ENCODE peak calls at places on chromosomes 1 and 21, in nine cellular contexts. One of them, this sample, is unnamed.

GRCh38 chr1:86551305-86551704 is 4.4 kb downstream of the CLCA4 start:
- DNase-seq in HEK293T: no peak
- DNase-seq in esophagus squamous epithelium: no peak
- DNase-seq in activated CD4-positive, CD25-positive, alpha-beta regulatory T cell treated with anti-CD3 and anti-CD28 coated beads, Interleukin-2, amount 50 U/mL, for 16 hours: no peak
- DNase-seq in right lobe of liver: no peak
- DNase-seq in ecto neural progenitor cell: no peak
- DNase-seq in AG20443: no peak
- DNase-seq in RWPE1: no peak
- DNase-seq in stimulated activated CD4-positive, alpha-beta T cell treated with anti-CD3 and anti-CD28 coated beads, Interleukin-4, amount 100 ng/mL, for 1 hour: no peak
- DNase-seq in this sample: no peak

GRCh38 chr1:224784606-224785328 is 144.7 kb upstream of the DNAH14 start:
- DNase-seq in HEK293T: no peak
- DNase-seq in esophagus squamous epithelium: no peak
- DNase-seq in activated CD4-positive, CD25-positive, alpha-beta regulatory T cell treated with anti-CD3 and anti-CD28 coated beads, Interleukin-2, amount 50 U/mL, for 16 hours: no peak
- DNase-seq in right lobe of liver: no peak
- DNase-seq in ecto neural progenitor cell: no peak
- DNase-seq in AG20443: peak; percentile 78
- DNase-seq in RWPE1: no peak
- DNase-seq in stimulated activated CD4-positive, alpha-beta T cell treated with anti-CD3 and anti-CD28 coated beads, Interleukin-4, amount 100 ng/mL, for 1 hour: no peak
- DNase-seq in this sample: no peak

GRCh38 chr1:179953974-179954493 is 576 bp upstream of the CEP350 start:
- DNase-seq in HEK293T: peak; percentile 46
- DNase-seq in esophagus squamous epithelium: no peak
- DNase-seq in activated CD4-positive, CD25-positive, alpha-beta regulatory T cell treated with anti-CD3 and anti-CD28 coated beads, Interleukin-2, amount 50 U/mL, for 16 hours: no peak
- DNase-seq in right lobe of liver: no peak
- DNase-seq in ecto neural progenitor cell: no peak
- DNase-seq in AG20443: peak; percentile 24
- DNase-seq in RWPE1: no peak
- DNase-seq in stimulated activated CD4-positive, alpha-beta T cell treated with anti-CD3 and anti-CD28 coated beads, Interleukin-4, amount 100 ng/mL, for 1 hour: peak; percentile 42
- DNase-seq in this sample: no peak

GRCh38 chr21:36696390-36696639 is 2.6 kb upstream of the SIM2 start:
- DNase-seq in HEK293T: no peak
- DNase-seq in esophagus squamous epithelium: no peak
- DNase-seq in activated CD4-positive, CD25-positive, alpha-beta regulatory T cell treated with anti-CD3 and anti-CD28 coated beads, Interleukin-2, amount 50 U/mL, for 16 hours: no peak
- DNase-seq in right lobe of liver: no peak
- DNase-seq in ecto neural progenitor cell: no peak
- DNase-seq in AG20443: no peak
- DNase-seq in RWPE1: no peak
- DNase-seq in stimulated activated CD4-positive, alpha-beta T cell treated with anti-CD3 and anti-CD28 coated beads, Interleukin-4, amount 100 ng/mL, for 1 hour: no peak
- DNase-seq in this sample: no peak

GRCh38 chr1:28535180-28535579 is 17.7 kb upstream of the TRNAU1AP start:
- DNase-seq in HEK293T: no peak
- DNase-seq in esophagus squamous epithelium: no peak
- DNase-seq in activated CD4-positive, CD25-positive, alpha-beta regulatory T cell treated with anti-CD3 and anti-CD28 coated beads, Interleukin-2, amount 50 U/mL, for 16 hours: no peak
- DNase-seq in right lobe of liver: no peak
- DNase-seq in ecto neural progenitor cell: no peak
- DNase-seq in AG20443: no peak
- DNase-seq in RWPE1: no peak
- DNase-seq in stimulated activated CD4-positive, alpha-beta T cell treated with anti-CD3 and anti-CD28 coated beads, Interleukin-4, amount 100 ng/mL, for 1 hour: no peak
- DNase-seq in this sample: no peak

GRCh38 chr1:156371553-156372264 is 2.7 kb downstream of the RHBG start:
- DNase-seq in HEK293T: no peak
- DNase-seq in esophagus squamous epithelium: no peak
- DNase-seq in activated CD4-positive, CD25-positive, alpha-beta regulatory T cell treated with anti-CD3 and anti-CD28 coated beads, Interleukin-2, amount 50 U/mL, for 16 hours: no peak
- DNase-seq in right lobe of liver: peak; percentile 80
- DNase-seq in ecto neural progenitor cell: no peak
- DNase-seq in AG20443: no peak
- DNase-seq in RWPE1: no peak
- DNase-seq in stimulated activated CD4-positive, alpha-beta T cell treated with anti-CD3 and anti-CD28 coated beads, Interleukin-4, amount 100 ng/mL, for 1 hour: no peak
- DNase-seq in this sample: peak; percentile 66

GRCh38 chr21:44865561-44866280 is 7.8 kb downstream of the PTTG1IP start:
- DNase-seq in HEK293T: no peak
- DNase-seq in esophagus squamous epithelium: no peak
- DNase-seq in activated CD4-positive, CD25-positive, alpha-beta regulatory T cell treated with anti-CD3 and anti-CD28 coated beads, Interleukin-2, amount 50 U/mL, for 16 hours: no peak
- DNase-seq in right lobe of liver: no peak
- DNase-seq in ecto neural progenitor cell: no peak
- DNase-seq in AG20443: no peak
- DNase-seq in RWPE1: no peak
- DNase-seq in stimulated activated CD4-positive, alpha-beta T cell treated with anti-CD3 and anti-CD28 coated beads, Interleukin-4, amount 100 ng/mL, for 1 hour: no peak
- DNase-seq in this sample: no peak

GRCh38 chr1:60589046-60589748 is 493.2 kb upstream of the NFIA start:
- DNase-seq in HEK293T: no peak
- DNase-seq in esophagus squamous epithelium: no peak
- DNase-seq in activated CD4-positive, CD25-positive, alpha-beta regulatory T cell treated with anti-CD3 and anti-CD28 coated beads, Interleukin-2, amount 50 U/mL, for 16 hours: no peak
- DNase-seq in right lobe of liver: no peak
- DNase-seq in ecto neural progenitor cell: no peak
- DNase-seq in AG20443: no peak
- DNase-seq in RWPE1: no peak
- DNase-seq in stimulated activated CD4-positive, alpha-beta T cell treated with anti-CD3 and anti-CD28 coated beads, Interleukin-4, amount 100 ng/mL, for 1 hour: no peak
- DNase-seq in this sample: no peak

GRCh38 chr1:227949341-227949921 is 1.7 kb upstream of the WNT9A start:
- DNase-seq in HEK293T: no peak
- DNase-seq in esophagus squamous epithelium: no peak
- DNase-seq in activated CD4-positive, CD25-positive, alpha-beta regulatory T cell treated with anti-CD3 and anti-CD28 coated beads, Interleukin-2, amount 50 U/mL, for 16 hours: no peak
- DNase-seq in right lobe of liver: peak; percentile 35
- DNase-seq in ecto neural progenitor cell: no peak
- DNase-seq in AG20443: no peak
- DNase-seq in RWPE1: no peak
- DNase-seq in stimulated activated CD4-positive, alpha-beta T cell treated with anti-CD3 and anti-CD28 coated beads, Interleukin-4, amount 100 ng/mL, for 1 hour: no peak
- DNase-seq in this sample: peak; percentile 37

GRCh38 chr1:208058212-208059155 is 147.6 kb upstream of the CD34 start:
- DNase-seq in HEK293T: no peak
- DNase-seq in esophagus squamous epithelium: no peak
- DNase-seq in activated CD4-positive, CD25-positive, alpha-beta regulatory T cell treated with anti-CD3 and anti-CD28 coated beads, Interleukin-2, amount 50 U/mL, for 16 hours: no peak
- DNase-seq in right lobe of liver: no peak
- DNase-seq in ecto neural progenitor cell: no peak
- DNase-seq in AG20443: no peak
- DNase-seq in RWPE1: no peak
- DNase-seq in stimulated activated CD4-positive, alpha-beta T cell treated with anti-CD3 and anti-CD28 coated beads, Interleukin-4, amount 100 ng/mL, for 1 hour: no peak
- DNase-seq in this sample: no peak

GRCh38 chr1:236522937-236523703 is 662 bp upstream of the LGALS8 start:
- DNase-seq in HEK293T: no peak
- DNase-seq in esophagus squamous epithelium: no peak
- DNase-seq in activated CD4-positive, CD25-positive, alpha-beta regulatory T cell treated with anti-CD3 and anti-CD28 coated beads, Interleukin-2, amount 50 U/mL, for 16 hours: no peak
- DNase-seq in right lobe of liver: peak; percentile 75
- DNase-seq in ecto neural progenitor cell: no peak
- DNase-seq in AG20443: no peak
- DNase-seq in RWPE1: peak; percentile 23
- DNase-seq in stimulated activated CD4-positive, alpha-beta T cell treated with anti-CD3 and anti-CD28 coated beads, Interleukin-4, amount 100 ng/mL, for 1 hour: no peak
- DNase-seq in this sample: peak; percentile 67

This sample was measured in left lobe of liver.